ENCODE peak calls at places on chromosomes 1 and 21, in five cellular contexts. N is pancreas, D is thoracic aorta, X is heart right ventricle, Z is BE2C. C is an unnamed sample. For H3K27me3, the result is how much of the 10 kb centered on the place peaks cover.

GRCh38 chr1:183206538-183207117 is 20.6 kb downstream of the LAMC2 start:
- DNase-seq in D (no peak), X (no peak), Z (no peak), N (no peak), C (no peak)

GRCh38 chr1:95017775-95018174 is 55.0 kb downstream of the ALG14 start:
- DNase-seq in Z (no peak), X (no peak), D (no peak), N (no peak), C (no peak)

GRCh38 chr1:84224905-84225304 is 76.6 kb upstream of the SAMD13 start:
- DNase-seq in N (no peak), X (no peak), Z (no peak), D (no peak), C (no peak)

GRCh38 chr1:56645663-56646330 is 683 bp downstream of the PRKAA2 start:
- DNase-seq in Z (no peak), X (no peak), D (no peak), N (peak), C (peak)

GRCh38 chr1:100347009-100347966 is 5.0 kb upstream of the CDC14A start:
- DNase-seq in N (no peak), Z (no peak), X (no peak), D (no peak), C (no peak)

GRCh38 chr1:55061000-55061705 is 21.8 kb downstream of the PCSK9 start:
- DNase-seq in D (no peak), X (no peak), N (no peak), Z (no peak), C (no peak)

GRCh38 chr1:200556005-200556404 is 64.5 kb downstream of the KIF14 start:
- DNase-seq in N (no peak), X (no peak), Z (no peak), D (no peak), C (no peak)

GRCh38 chr1:92486251-92487077 is at the start of gene GFI1:
- DNase-seq in N (peak), X (peak), D (no peak), Z (peak), C (no peak)

GRCh38 chr1:77084457-77084856 is 134.8 kb downstream of the PIGK start:
- DNase-seq in D (no peak), X (no peak), Z (no peak), N (no peak), C (peak)

GRCh38 chr1:40648928-40649591 is 16.4 kb downstream of the RIMS3 start:
- DNase-seq in N (no peak), Z (no peak), D (no peak), X (no peak), C (no peak)

GRCh38 chr1:150971583-150972416 is 2.8 kb downstream of the CERS2 start:
- DNase-seq in N (peak), D (no peak), Z (no peak), X (no peak), C (no peak)

GRCh38 chr21:44413566-44414290 is 41.6 kb upstream of the LRRC3 start:
- DNase-seq in Z (no peak), X (no peak), D (no peak), N (no peak), C (no peak)

GRCh38 chr1:183164963-183165362 is 21.1 kb upstream of the LAMC2 start:
- DNase-seq in N (no peak), D (no peak), Z (no peak), X (no peak), C (no peak)

GRCh38 chr1:102019530-102019929 is 22.8 kb upstream of the OLFM3 start:
- DNase-seq in D (no peak), Z (no peak), N (no peak), X (no peak), C (no peak)

GRCh38 chr21:17446737-17447136 is 66.1 kb upstream of the CXADR start:
- DNase-seq in D (no peak), N (no peak), X (no peak), Z (no peak), C (no peak)

GRCh38 chr1:190754769-190755168 is 277.1 kb upstream of the BRINP3 start:
- DNase-seq in X (no peak), Z (no peak), N (no peak), D (no peak), C (no peak)

GRCh38 chr1:173302890-173303829 is 96.0 kb upstream of the TNFSF4 start:
- DNase-seq in D (no peak), N (no peak), X (no peak), Z (no peak), C (no peak)

GRCh38 chr21:37811711-37812110 is 104.5 kb downstream of the KCNJ6 start:
- DNase-seq in X (no peak), Z (no peak), D (no peak), N (no peak), C (no peak)

GRCh38 chr1:199742547-199742946 is 285.0 kb upstream of the NR5A2 start:
- DNase-seq in N (no peak), Z (no peak), X (no peak), D (no peak), C (no peak)

GRCh38 chr1:234564035-234565029 is 45.6 kb downstream of the IRF2BP2 start:
- DNase-seq in Z (no peak), N (no peak), D (no peak), X (no peak), C (peak)

GRCh38 chr1:44151332-44151731 is 9.9 kb upstream of the KLF18 start:
- DNase-seq in D (no peak), X (no peak), Z (no peak), N (no peak), C (no peak)

GRCh38 chr1:16226495-16227179 is 10.3 kb downstream of the CPLANE2 start:
- DNase-seq in D (no peak), Z (no peak), X (peak), N (peak), C (no peak)

GRCh38 chr1:88398338-88398737 is 285.7 kb upstream of the PKN2 start:
- DNase-seq in N (no peak), X (no peak), Z (no peak), D (no peak), C (no peak)

GRCh38 chr1:196951711-196952394 is 8.3 kb downstream of the CFHR2 start:
- DNase-seq in X (no peak), Z (no peak), D (no peak), N (no peak), C (no peak)

GRCh38 chr21:37130971-37131370 is 57.9 kb downstream of the TTC3 start:
- DNase-seq in D (no peak), N (no peak), X (no peak), Z (no peak), C (no peak)

GRCh38 chr1:5514519-5515183 is 477.6 kb downstream of the NPHP4 start:
- DNase-seq in Z (peak), N (peak), X (peak), D (no peak), C (peak)

GRCh38 chr1:34831721-34832246 is 27.8 kb downstream of the SMIM12 start:
- DNase-seq in Z (peak), D (no peak), X (no peak), N (no peak), C (no peak)

GRCh38 chr1:48966583-48966982 is 189.9 kb upstream of the BEND5 start:
- DNase-seq in X (no peak), N (no peak), D (no peak), Z (no peak), C (no peak)

GRCh38 chr1:244391761-244392160 is 59.9 kb downstream of the ADSS2 start:
- DNase-seq in D (no peak), Z (no peak), X (no peak), N (no peak), C (no peak)

GRCh38 chr21:43574741-43575465 is 84.4 kb downstream of the HSF2BP start:
- DNase-seq in Z (no peak), N (no peak), D (no peak), X (peak), C (no peak)

DNA sequence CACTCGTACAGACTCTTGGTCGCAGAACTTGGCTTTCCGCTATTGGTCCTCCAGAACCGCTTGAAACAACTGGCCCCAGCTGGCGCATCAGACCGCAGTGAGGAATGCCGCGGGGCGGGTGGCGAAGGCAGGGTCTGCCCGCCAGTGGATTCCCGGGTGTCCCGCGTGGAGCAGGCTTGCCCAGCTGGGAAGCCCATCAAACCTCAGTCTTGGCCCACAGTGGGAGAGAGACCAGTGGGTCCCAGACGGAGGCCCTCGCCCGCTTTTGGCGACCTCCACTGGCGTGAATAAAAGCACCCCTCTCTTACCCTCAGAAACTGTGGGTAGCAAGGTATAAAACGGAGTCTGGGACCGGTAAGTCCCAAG is 3.9 kb upstream of the LHX8 start:
- DNase-seq in Z (no peak), D (no peak), N (no peak), X (no peak), C (no peak)
- H3K4me3 ChIP-seq in Z (no peak), D (no peak), N (no peak), X (no peak), C (no peak)

GRCh38 chr1:228754646-228755268 is 19.5 kb downstream of the RHOU start:
- DNase-seq in Z (no peak), X (no peak), N (no peak), D (no peak), C (peak)
- H3K27me3 ChIP-seq in Z (under half), X (half or more), N (under half), D (under half), C (under half)

DNA sequence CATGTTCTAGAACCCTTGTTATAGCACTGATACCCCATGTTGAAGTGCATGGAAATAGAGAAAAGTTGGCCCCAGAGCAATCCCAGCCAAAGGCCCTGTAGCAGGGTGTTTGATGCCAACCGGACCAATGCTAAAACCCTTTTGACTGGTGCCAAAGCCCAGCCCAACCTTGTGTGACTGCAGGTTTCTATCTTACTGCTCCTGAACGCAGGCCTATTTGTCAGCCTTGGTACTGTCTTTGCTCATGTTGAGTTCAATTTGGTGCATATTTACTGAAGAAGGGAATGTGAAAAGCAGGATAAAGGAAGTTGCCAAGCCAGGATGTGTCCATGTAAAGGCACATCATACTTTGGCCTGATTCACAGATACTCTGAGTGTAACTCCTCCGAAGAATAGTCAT is 51.7 kb upstream of the NFASC start:
- DNase-seq in D (no peak), Z (no peak), N (no peak), X (no peak), C (no peak)
- H3K4me3 ChIP-seq in D (no peak), Z (no peak), N (no peak), X (no peak), C (no peak)

DNA sequence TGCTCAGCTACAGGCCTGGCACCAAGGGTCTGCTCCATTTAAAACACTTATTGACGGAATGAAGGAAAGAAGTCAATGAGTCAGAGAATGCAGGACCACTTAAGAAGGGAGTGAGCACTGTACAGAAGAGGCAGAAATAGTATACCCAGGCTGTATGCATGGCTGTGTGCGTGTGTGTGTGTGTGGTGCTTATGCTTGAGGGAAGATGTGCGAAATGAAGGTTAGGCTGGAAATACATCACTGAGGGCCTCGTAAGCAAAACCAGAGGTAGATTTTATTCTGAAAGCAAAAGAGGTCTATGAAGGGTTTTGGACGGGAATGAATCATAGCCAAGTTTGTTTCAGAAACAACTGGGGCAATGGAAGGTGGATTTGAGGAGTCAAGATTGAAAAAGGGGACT is 9.7 kb upstream of the ADGRB2 start:
- DNase-seq in D (no peak), X (no peak), N (no peak), Z (no peak), C (no peak)
- H3K27me3 ChIP-seq in D (under half), X (half or more), N (under half), Z (under half), C (under half)

DNA sequence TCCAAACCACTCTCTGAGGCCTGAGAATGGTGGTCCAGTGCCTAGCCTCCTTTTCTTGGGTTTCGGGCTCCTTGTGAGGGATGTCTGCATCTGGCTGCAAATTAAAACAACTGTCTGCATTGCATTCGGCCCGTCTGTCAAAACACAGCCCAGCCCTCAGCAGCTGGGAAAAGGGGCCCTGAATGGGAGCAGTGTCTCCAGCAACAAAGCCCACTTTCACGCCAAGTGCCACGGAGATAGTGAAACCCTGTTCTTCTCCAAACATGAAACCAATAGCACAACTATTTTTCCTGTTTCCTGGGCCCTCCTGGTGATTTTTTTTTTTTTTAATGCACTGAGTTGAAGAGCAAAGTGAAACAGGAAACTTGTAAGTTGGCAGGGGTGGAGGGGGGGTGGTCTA is 138.4 kb downstream of the PLXNA2 start:
- DNase-seq in Z (no peak), X (no peak), D (no peak), N (no peak), C (no peak)
- H3K4me3 ChIP-seq in Z (no peak), X (no peak), D (no peak), N (no peak), C (no peak)

GRCh38 chr1:18963968-18964367 is 7.5 kb upstream of the IFFO2 start:
- DNase-seq in X (no peak), Z (no peak), D (no peak), N (no peak), C (no peak)
- H3K27me3 ChIP-seq in X (under half), Z (under half), D (under half), N (under half), C (under half)

GRCh38 chr1:154327466-154328317 is 2.4 kb downstream of the ATP8B2 start:
- DNase-seq in N (no peak), D (no peak), Z (no peak), X (no peak), C (no peak)
- H3K4me3 ChIP-seq in N (no peak), D (peak), Z (peak), X (peak), C (peak)

GRCh38 chr1:228062085-228062791 is 20.3 kb upstream of the ARF1 start:
- DNase-seq in D (no peak), Z (no peak), N (no peak), X (no peak), C (no peak)
- H3K27me3 ChIP-seq in D (under half), Z (under half), N (under half), X (half or more), C (under half)

GRCh38 chr1:156420209-156421061 is 51.4 kb downstream of the RHBG start:
- DNase-seq in D (no peak), N (no peak), Z (no peak), X (no peak), C (no peak)
- H3K4me3 ChIP-seq in D (peak), N (no peak), Z (peak), X (peak), C (peak)

DNA sequence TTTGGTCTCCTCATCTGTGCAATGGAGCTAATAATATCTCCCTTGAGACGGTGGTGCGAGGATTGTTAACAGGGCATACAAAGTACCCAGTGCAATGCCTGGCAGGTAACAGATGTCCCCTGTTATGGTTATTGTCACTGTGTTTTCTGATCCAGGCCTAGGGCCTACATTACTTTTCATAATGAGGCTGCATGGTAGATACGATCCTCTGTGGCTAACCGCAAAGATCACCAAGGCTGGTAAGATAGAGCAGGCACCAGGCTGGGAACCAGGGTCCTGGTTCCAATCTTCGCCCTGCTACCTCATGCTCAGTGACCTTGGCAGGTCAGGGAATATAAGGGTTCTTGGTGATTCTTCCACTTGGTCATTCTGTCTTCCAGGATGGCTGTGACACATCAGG is 22.7 kb downstream of the KCNA2 start:
- DNase-seq in D (no peak), Z (no peak), X (no peak), N (no peak), C (no peak)
- H3K27me3 ChIP-seq in D (under half), Z (under half), X (under half), N (under half), C (under half)